ENCODE peak calls at places on chromosomes 11 and 22, in five cellular contexts. H, U, L, W and M are unnamed samples.

GRCh38 chr11:17457361-17458104 is 19.1 kb downstream of the ABCC8 start:
- DNase-seq in H (no peak), U (no peak), L (no peak), W (no peak), M (no peak)

GRCh38 chr22:48197189-48197690 is 1434.8 kb downstream of the TBC1D22A start:
- DNase-seq in H (no peak), U (no peak), L (no peak), W (no peak), M (no peak)

GRCh38 chr22:22771696-22772377 is 115.8 kb upstream of the IGLL5 start:
- DNase-seq in H (no peak), U (no peak), L (no peak), W (no peak), M (no peak)

GRCh38 chr11:95150977-95151684 is 61.5 kb downstream of the ENDOD1 start:
- DNase-seq in H (peak), U (peak), L (peak), W (peak), M (peak)

GRCh38 chr22:48044484-48045060 is 1282.1 kb downstream of the TBC1D22A start:
- DNase-seq in H (no peak), U (no peak), L (no peak), W (no peak), M (no peak)

GRCh38 chr11:36507824-36508489 is 2.1 kb downstream of the TRAF6 start:
- DNase-seq in H (no peak), U (peak), L (no peak), W (no peak), M (no peak)

GRCh38 chr22:22841598-22841997 is 46.0 kb upstream of the IGLL5 start:
- DNase-seq in H (no peak), U (no peak), L (no peak), W (no peak), M (no peak)

GRCh38 chr11:118135051-118135795 is 17.4 kb downstream of the SCN4B start:
- DNase-seq in H (no peak), U (no peak), L (no peak), W (no peak), M (no peak)

GRCh38 chr22:40036126-40036525 is 41.4 kb downstream of the FAM83F start:
- DNase-seq in H (no peak), U (no peak), L (no peak), W (no peak), M (no peak)

GRCh38 chr11:129917231-129917630 is 21.9 kb upstream of the NFRKB start:
- DNase-seq in H (no peak), U (no peak), L (no peak), W (no peak), M (no peak)

GRCh38 chr11:10305262-10305963 is 540 bp downstream of the ADM start:
- DNase-seq in H (peak), U (peak), L (peak), W (no peak), M (peak)

GRCh38 chr22:29152381-29153138 is 53.1 kb upstream of the EMID1 start:
- DNase-seq in H (peak), U (no peak), L (no peak), W (no peak), M (peak)

GRCh38 chr22:37229805-37230672 is 14.0 kb downstream of the RAC2 start:
- DNase-seq in H (peak), U (no peak), L (peak), W (peak), M (peak)

GRCh38 chr11:107716884-107717532 is 5.2 kb upstream of the SLN start:
- DNase-seq in H (no peak), U (no peak), L (peak), W (no peak), M (no peak)

GRCh38 chr22:37498289-37498909 is 12.2 kb upstream of the MFNG start:
- DNase-seq in H (peak), U (no peak), L (no peak), W (peak), M (no peak)

GRCh38 chr11:86303257-86303656 is 1.2 kb downstream of the HIKESHI start:
- DNase-seq in H (peak), U (no peak), L (peak), W (no peak), M (no peak)

GRCh38 chr11:11149671-11150459 is 203.2 kb downstream of the CSNK2A3 start:
- DNase-seq in H (no peak), U (no peak), L (no peak), W (peak), M (no peak)

GRCh38 chr22:36507518-36508010 is 724 bp upstream of the FOXRED2 start:
- DNase-seq in H (no peak), U (no peak), L (no peak), W (no peak), M (no peak)

GRCh38 chr11:32071811-32072210 is 19.1 kb upstream of the RCN1 start:
- DNase-seq in H (peak), U (no peak), L (peak), W (no peak), M (no peak)

GRCh38 chr22:17665884-17666283 is 27.3 kb downstream of the BCL2L13 start:
- DNase-seq in H (no peak), U (no peak), L (no peak), W (no peak), M (no peak)

GRCh38 chr22:35399114-35399677 is 744 bp upstream of the MCM5 start:
- DNase-seq in H (peak), U (no peak), L (no peak), W (no peak), M (no peak)

GRCh38 chr11:80727315-80727714 is 1286.5 kb upstream of the TENM4 start:
- DNase-seq in H (peak), U (no peak), L (peak), W (no peak), M (no peak)

GRCh38 chr11:85948884-85949283 is 93.7 kb downstream of the CCDC83 start:
- DNase-seq in H (no peak), U (no peak), L (no peak), W (no peak), M (no peak)

GRCh38 chr11:78039391-78039918 is 16.4 kb upstream of the KCTD14 start:
- DNase-seq in H (no peak), U (no peak), L (no peak), W (no peak), M (no peak)

GRCh38 chr11:131581006-131581405 is 210.6 kb downstream of the NTM start:
- DNase-seq in H (no peak), U (no peak), L (no peak), W (no peak), M (no peak)

GRCh38 chr11:95451682-95452081 is 220.7 kb upstream of the SESN3 start:
- DNase-seq in H (no peak), U (no peak), L (peak), W (no peak), M (no peak)

GRCh38 chr22:17969732-17970131 is 54.6 kb downstream of the MICAL3 start:
- DNase-seq in H (no peak), U (peak), L (peak), W (no peak), M (peak)

GRCh38 chr11:62400760-62401159 is 18.1 kb upstream of the SCGB1A1 start:
- DNase-seq in H (no peak), U (peak), L (peak), W (no peak), M (peak)

DNA sequence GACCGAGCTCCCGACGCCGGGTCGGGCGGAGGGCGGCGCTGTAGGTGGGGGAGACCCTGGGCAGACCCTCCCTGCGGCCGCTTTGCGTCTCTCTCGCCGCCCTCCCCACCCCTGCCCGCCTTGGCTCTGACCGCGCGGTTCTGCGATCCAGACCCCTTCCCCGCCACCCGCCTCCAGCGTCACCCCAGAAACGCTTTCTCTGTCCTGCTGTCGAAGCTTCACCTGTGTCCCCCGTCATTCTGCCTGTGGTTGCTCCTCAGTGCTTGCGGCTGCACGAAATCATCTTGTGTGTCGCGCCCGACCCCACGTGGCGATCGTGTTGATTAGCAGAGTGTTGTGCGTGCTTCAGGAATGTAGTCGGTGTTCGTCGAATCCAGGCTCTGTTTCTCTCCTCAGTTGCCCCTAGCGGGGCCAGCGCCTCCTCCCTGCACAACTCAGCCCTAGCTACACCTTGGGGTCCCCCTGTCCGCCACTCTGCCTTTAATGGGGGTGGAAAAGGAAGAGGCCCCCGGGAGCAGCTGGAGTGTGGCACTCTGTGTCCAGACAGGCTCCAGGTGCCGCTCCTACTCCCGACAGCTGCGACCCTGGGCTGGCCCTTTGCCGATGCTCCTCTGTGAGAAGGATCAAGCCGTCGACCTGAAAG is 851 bp downstream of the PTDSS2 start:
- DNase-seq in H (peak), U (peak), L (peak), W (peak), M (peak)
- TF ChIP-seq CTCF in H (peak), U (no peak), L (peak), W (peak), M (no peak)

DNA sequence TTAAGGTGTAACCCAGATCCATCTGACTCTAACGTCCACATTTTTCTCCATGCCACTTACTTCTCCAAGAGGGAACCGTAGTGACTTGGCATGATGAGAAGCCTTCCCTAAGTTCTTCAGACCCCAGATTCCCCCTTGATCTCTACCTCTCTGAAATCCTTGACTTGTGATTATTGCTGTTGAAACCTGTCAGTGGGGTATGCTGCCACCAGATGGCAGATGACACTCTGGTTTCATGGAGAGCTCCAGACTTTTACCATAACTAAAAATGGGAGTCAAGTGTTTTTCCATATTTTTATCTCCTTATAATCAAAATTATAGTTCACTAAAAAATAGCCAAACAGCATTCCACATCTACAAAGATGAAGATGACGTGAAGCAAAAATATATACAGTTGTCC is 504.2 kb downstream of the SOX6 start:
- DNase-seq in H (peak), U (no peak), L (peak), W (no peak), M (no peak)
- TF ChIP-seq CTCF in H (peak), U (peak), L (peak), W (no peak), M (peak)

GRCh38 chr11:46520971-46521745 is 72.7 kb downstream of the AMBRA1 start:
- DNase-seq in H (peak), U (no peak), L (peak), W (no peak), M (no peak)

GRCh38 chr11:46522682-46523281 is 71.0 kb downstream of the AMBRA1 start:
- DNase-seq in H (no peak), U (no peak), L (no peak), W (no peak), M (no peak)

GRCh38 chr11:46523290-46523689 is 70.5 kb downstream of the AMBRA1 start:
- DNase-seq in H (no peak), U (no peak), L (no peak), W (no peak), M (no peak)

GRCh38 chr11:46524201-46524600 is 69.6 kb downstream of the AMBRA1 start:
- DNase-seq in H (peak), U (no peak), L (no peak), W (no peak), M (no peak)

GRCh38 chr11:46521947-46522681 is 71.7 kb downstream of the AMBRA1 start:
- DNase-seq in H (peak), U (no peak), L (peak), W (no peak), M (no peak)
- TF ChIP-seq CTCF in H (peak), U (no peak), L (peak), W (no peak), M (peak)

DNA sequence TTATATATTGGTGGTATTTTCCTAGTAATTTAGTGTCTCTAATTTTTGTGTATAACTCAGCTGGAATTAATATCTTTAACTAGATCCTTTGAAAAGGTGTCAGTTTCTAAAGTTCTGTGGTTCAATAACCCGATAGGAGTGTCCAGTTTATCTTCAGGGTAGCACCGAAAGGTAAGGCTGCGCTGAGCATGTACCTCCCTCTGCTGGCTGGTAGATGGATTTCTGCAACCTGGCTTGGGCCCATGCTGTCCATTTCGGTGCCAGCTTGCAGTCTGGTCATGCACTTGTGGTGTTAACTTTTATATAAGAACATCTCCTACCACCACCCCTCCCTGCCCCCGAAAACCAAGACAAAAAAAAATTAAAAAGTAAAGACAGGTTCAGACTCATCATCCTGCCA is 24.7 kb downstream of the EXT2 start:
- DNase-seq in H (no peak), U (no peak), L (no peak), W (no peak), M (peak)
- TF ChIP-seq CTCF in H (peak), U (peak), L (peak), W (no peak), M (peak)

DNA sequence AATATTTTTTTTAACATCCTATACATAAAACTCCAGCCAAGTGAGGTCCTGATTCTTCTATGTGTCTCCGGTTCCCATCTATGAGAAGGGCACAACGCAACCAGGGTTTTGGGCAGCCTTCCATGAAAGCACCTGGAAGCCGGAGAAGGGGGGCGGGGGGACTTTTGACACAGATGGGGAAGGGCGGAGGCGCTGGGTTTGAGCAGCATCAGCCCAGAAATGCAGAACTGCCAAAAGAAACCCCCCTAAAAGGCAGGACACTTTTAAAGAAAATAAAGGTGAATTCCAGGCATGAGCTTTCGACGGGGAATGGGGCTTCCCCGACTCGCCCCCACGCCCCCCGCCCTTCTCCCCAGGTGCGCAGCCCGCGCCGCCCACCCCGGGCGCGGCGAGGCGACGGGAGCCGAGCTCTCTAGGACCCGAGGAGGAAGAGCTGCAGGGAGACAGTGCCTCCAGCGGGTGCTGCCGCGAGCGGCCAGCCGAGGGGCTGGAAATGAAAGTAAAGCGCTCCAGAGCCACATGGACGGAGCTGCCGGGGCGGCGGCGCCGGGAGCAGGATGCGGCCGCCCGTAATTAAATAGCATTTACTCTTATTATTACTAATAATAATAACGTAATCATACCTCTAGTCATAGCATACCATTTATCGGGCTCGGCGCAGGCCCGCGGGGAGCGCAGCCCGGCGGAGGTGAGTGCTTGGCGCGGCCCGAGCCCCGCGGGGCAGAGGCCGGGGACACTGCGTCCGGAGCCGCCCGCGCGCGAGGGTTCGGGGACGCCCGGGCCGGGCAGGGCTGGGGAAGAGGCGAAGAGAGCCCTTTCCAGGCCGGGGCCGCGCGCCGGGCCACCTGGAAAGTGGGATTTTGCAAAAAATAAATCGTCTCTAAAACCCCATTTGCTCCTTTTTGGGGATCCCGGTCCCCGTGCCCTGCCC is at the start of gene ZC3H7B:
- DNase-seq in H (peak), U (peak), L (peak), W (peak), M (peak)
- TF ChIP-seq CTCF in H (peak), U (peak), L (peak), W (peak), M (peak)

DNA sequence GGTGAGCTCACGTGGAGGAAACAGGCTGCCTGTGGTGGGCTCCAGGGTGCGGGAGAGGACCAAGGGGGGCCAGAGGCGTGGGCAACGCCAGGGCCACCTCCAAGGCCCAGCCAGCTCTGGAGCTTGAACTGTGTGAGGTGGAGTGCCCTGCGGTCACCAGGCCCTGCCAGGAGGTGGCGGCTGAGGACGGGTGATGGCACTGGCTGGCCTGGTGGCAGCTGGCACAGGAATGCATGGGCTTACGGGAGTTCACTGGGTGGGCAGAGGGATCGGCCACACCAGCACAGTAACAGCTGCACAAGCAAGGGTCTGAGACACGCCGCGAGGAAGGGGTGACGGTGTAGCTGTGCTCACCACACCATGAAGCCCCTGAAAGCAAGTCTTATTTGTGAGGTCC is 15.8 kb downstream of the TOLLIP start:
- DNase-seq in H (no peak), U (no peak), L (no peak), W (no peak), M (peak)
- TF ChIP-seq CTCF in H (peak), U (peak), L (peak), W (no peak), M (no peak)